ENCODE peak calls at places on chromosomes 5 and 9, in ten cellular contexts. D is neural progenitor cell; N is Panc1; S is SK-N-SH; Y is activated CD8-positive, alpha-beta T cell treated with anti-CD3 and anti-CD28 coated beads for 36 hours; X is HFF-Myc; P is transverse colon; K is A673; T is PC-9; F is CD4-positive, alpha-beta T cell. C is an unnamed sample.

GRCh38 chr5:143613329-143613728 is 198.6 kb upstream of the HMHB1 start:
- DNase-seq in D (no peak), N (no peak), S (no peak), Y (no peak), X (no peak), P (no peak), K (no peak), T (no peak), F (no peak), C (no peak)

GRCh38 chr9:37085233-37085632 is 35.1 kb upstream of the ZCCHC7 start:
- DNase-seq in D (no peak), N (no peak), S (no peak), Y (no peak), X (no peak), P (no peak), K (no peak), T (no peak), F (no peak), C (no peak)

GRCh38 chr5:154970759-154971158 is 29.9 kb downstream of the MRPL22 start:
- DNase-seq in D (no peak), N (no peak), S (no peak), Y (no peak), X (no peak), P (no peak), K (no peak), T (no peak), F (no peak), C (no peak)

GRCh38 chr5:55991768-55992486 is 2.8 kb downstream of the IL6ST start:
- DNase-seq in D (no peak), N (no peak), S (no peak), Y (no peak), X (no peak), P (no peak), K (no peak), T (no peak), F (no peak), C (no peak)

GRCh38 chr5:37757980-37758582 is 81.8 kb downstream of the GDNF start:
- DNase-seq in D (no peak), N (no peak), S (no peak), Y (no peak), X (no peak), P (no peak), K (peak), T (no peak), F (no peak), C (no peak)

GRCh38 chr5:83917261-83917908 is 196.7 kb upstream of the HAPLN1 start:
- DNase-seq in D (no peak), N (no peak), S (peak), Y (no peak), X (no peak), P (no peak), K (no peak), T (no peak), F (no peak), C (no peak)

GRCh38 chr5:178323961-178324360 is 91.4 kb upstream of the PHYKPL start:
- DNase-seq in D (no peak), N (no peak), S (no peak), Y (no peak), X (no peak), P (no peak), K (no peak), T (no peak), F (no peak), C (no peak)

GRCh38 chr9:78769684-78770083 is 472.8 kb downstream of the PSAT1 start:
- DNase-seq in D (no peak), N (no peak), S (no peak), Y (no peak), X (no peak), P (no peak), K (no peak), T (no peak), F (no peak), C (no peak)

DNA sequence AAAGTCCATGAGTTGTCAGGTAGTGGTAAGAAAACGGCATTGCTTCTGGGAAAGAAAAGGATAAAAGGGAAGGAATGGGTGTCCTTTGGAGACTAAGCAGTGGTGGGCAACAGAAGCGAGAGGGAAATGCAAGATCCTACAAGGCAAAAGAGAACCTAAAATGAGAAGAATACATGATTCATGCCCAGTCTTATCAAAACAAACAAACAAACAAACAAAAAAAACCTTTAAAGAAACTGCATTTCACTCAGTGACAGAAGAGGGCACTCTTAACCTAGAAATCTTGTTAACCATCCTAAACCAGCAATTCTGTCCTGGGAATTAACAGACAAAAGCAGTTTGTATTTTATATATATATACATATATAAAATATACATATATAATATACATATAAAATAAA is 88.5 kb downstream of the SUSD1 start:
- DNase-seq in D (peak), N (no peak), S (peak), Y (no peak), X (no peak), P (no peak), K (peak), T (peak), F (no peak), C (no peak)
- TF ChIP-seq CTCF in D (peak), N (peak), S (peak), Y (peak), X (peak), P (peak), K (peak), T (peak), F (peak), C (peak)

GRCh38 chr9:135165003-135165711 is 77.7 kb downstream of the OLFM1 start:
- DNase-seq in D (peak), N (no peak), S (no peak), Y (no peak), X (no peak), P (no peak), K (no peak), T (no peak), F (no peak), C (no peak)
- TF ChIP-seq CTCF in D (no peak), N (no peak), S (no peak), Y (no peak), X (no peak), P (no peak), K (no peak), T (no peak), F (no peak), C (no peak)

GRCh38 chr9:105722099-105722498 is 27.8 kb downstream of the TMEM38B start:
- DNase-seq in D (no peak), N (no peak), S (no peak), Y (no peak), X (no peak), P (no peak), K (no peak), T (no peak), F (no peak), C (no peak)
- TF ChIP-seq CTCF in D (no peak), N (no peak), S (no peak), Y (no peak), X (no peak), P (no peak), K (no peak), T (no peak), F (no peak), C (no peak)

GRCh38 chr5:102902647-102903046 is 147.5 kb downstream of the PAM start:
- DNase-seq in D (no peak), N (no peak), S (no peak), Y (no peak), X (no peak), P (no peak), K (no peak), T (no peak), F (no peak), C (no peak)
- TF ChIP-seq CTCF in D (no peak), N (no peak), S (no peak), Y (no peak), X (no peak), P (no peak), K (no peak), T (no peak), F (no peak), C (no peak)

GRCh38 chr9:136860529-136860928 is 5.6 kb downstream of the EDF1 start:
- DNase-seq in D (no peak), N (no peak), S (no peak), Y (no peak), X (no peak), P (peak), K (no peak), T (no peak), F (no peak), C (no peak)

GRCh38 chr9:136857606-136858412 is 5.7 kb downstream of the MAMDC4 start:
- DNase-seq in D (no peak), N (no peak), S (no peak), Y (no peak), X (no peak), P (peak), K (no peak), T (peak), F (no peak), C (no peak)

GRCh38 chr9:136859821-136860269 is 6.3 kb downstream of the EDF1 start:
- DNase-seq in D (no peak), N (no peak), S (no peak), Y (no peak), X (no peak), P (peak), K (no peak), T (no peak), F (no peak), C (no peak)

GRCh38 chr9:136858452-136858843 is 6.3 kb downstream of the MAMDC4 start:
- DNase-seq in D (no peak), N (no peak), S (no peak), Y (no peak), X (no peak), P (no peak), K (no peak), T (no peak), F (no peak), C (no peak)

GRCh38 chr9:136858844-136859757 is 7.0 kb downstream of the MAMDC4 start:
- DNase-seq in D (no peak), N (no peak), S (no peak), Y (no peak), X (no peak), P (peak), K (no peak), T (peak), F (no peak), C (no peak)
- TF ChIP-seq CTCF in D (no peak), N (no peak), S (no peak), Y (no peak), X (no peak), P (no peak), K (no peak), T (no peak), F (no peak), C (no peak)

GRCh38 chr5:71778678-71779276 is 59.7 kb downstream of the CARTPT start:
- DNase-seq in D (peak), N (no peak), S (peak), Y (peak), X (no peak), P (no peak), K (peak), T (peak), F (no peak), C (no peak)
- TF ChIP-seq CTCF in D (peak), N (peak), S (peak), Y (peak), X (peak), P (no peak), K (peak), T (peak), F (no peak), C (peak)

DNA sequence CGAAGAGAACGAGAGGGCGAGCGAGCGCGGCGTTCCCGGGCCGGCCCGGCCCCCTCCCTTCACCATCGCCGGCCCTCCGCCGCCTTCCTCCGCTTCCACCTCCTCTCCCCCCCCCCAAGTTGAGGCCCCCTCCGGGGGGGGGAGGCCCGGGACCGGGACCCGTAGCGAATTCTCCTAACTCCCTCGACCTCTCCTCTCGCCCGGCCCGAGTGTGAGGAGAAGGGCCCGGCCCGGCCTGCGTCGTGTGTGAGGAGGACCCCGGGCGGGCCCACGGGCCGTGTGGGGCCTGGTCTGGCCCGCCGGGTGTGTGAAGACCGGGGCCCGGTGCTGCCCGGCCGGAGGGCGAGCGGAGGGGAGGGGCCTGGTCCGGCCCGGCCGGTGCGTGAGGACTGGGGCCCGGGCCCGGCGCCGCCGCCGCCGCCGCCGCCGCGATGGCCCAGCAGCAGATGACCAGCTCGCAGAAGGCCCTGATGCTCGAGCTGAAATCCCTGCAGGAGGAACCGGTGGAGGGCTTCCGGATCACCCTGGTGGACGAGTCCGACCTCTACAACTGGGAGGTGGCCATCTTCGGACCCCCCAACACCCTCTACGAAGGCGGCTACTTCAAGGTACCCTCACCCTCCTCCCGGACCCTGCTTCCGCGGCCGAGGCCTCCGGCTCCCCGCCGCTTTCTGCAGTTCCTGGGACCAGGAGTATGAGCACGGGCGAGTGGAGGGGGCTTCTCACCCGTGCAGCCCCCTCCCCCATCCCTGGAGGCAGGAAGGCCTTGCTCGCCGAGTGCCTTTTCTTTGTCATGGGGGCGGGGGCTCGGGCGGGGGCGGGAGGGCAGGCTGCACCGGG is 587 bp downstream of the UBE2R2 start:
- DNase-seq in D (peak), N (no peak), S (peak), Y (peak), X (peak), P (peak), K (peak), T (peak), F (peak), C (peak)
- TF ChIP-seq CTCF in D (peak), N (no peak), S (peak), Y (no peak), X (no peak), P (no peak), K (no peak), T (no peak), F (no peak), C (no peak)

DNA sequence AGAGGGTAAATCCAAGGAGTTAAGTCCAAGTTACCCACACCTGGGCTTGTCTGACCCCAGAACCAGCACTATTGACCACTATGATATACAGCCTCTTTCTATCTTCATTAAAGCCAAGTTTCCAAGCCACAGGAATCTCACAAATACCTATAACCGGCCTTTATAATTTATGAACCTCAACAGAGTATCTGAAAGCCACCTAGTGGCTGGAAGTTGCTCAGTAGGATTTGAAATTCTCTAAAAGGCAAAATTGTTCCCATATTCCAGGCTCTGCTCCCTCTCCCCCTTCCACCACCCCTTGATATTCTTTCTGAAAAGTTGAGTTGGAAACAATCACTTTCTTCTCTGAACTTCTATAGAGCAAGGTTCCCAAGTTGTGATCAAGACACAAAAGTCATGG is 106.4 kb upstream of the GPR151 start:
- DNase-seq in D (no peak), N (no peak), S (no peak), Y (no peak), X (no peak), P (no peak), K (no peak), T (no peak), F (no peak), C (no peak)
- TF ChIP-seq CTCF in D (peak), N (peak), S (peak), Y (no peak), X (peak), P (no peak), K (peak), T (peak), F (no peak), C (no peak)